ENCODE peak calls at places on chromosomes 13 and 19, in ten cellular contexts. One of them, this sample, is unnamed.
A peak's percentile ranks its signal among the peaks of the same experiment; 100 is the strongest.

GRCh38 chr19:2077833-2078619 is 18.1 kb downstream of the MOB3A start:
- DNase-seq in fibroblast of pulmonary artery: no peak
- DNase-seq in H9: no peak
- DNase-seq in cardiac fibroblast: no peak
- DNase-seq in foreskin fibroblast: no peak
- DNase-seq in thoracic aorta: no peak
- DNase-seq in kidney epithelial cell: no peak
- DNase-seq in dorsolateral prefrontal cortex: no peak
- DNase-seq in tibial nerve: no peak
- DNase-seq in WTC11: no peak
- DNase-seq in this sample: no peak

GRCh38 chr19:37946132-37946531 is 39.1 kb downstream of the SIPA1L3 start:
- DNase-seq in fibroblast of pulmonary artery: no peak
- DNase-seq in H9: no peak
- DNase-seq in cardiac fibroblast: no peak
- DNase-seq in foreskin fibroblast: no peak
- DNase-seq in thoracic aorta: no peak
- DNase-seq in kidney epithelial cell: no peak
- DNase-seq in dorsolateral prefrontal cortex: no peak
- DNase-seq in tibial nerve: no peak
- DNase-seq in WTC11: no peak
- DNase-seq in this sample: no peak

GRCh38 chr13:78238911-78239310 is 320.3 kb upstream of the EDNRB start:
- DNase-seq in fibroblast of pulmonary artery: peak; percentile 17
- DNase-seq in H9: no peak
- DNase-seq in cardiac fibroblast: peak; percentile 18
- DNase-seq in foreskin fibroblast: no peak
- DNase-seq in thoracic aorta: no peak
- DNase-seq in kidney epithelial cell: no peak
- DNase-seq in dorsolateral prefrontal cortex: no peak
- DNase-seq in tibial nerve: no peak
- DNase-seq in WTC11: no peak
- DNase-seq in this sample: no peak

GRCh38 chr19:38676023-38676877 is 28.8 kb downstream of the ACTN4 start:
- DNase-seq in fibroblast of pulmonary artery: peak; percentile 75
- DNase-seq in H9: no peak
- DNase-seq in cardiac fibroblast: peak; percentile 52
- DNase-seq in foreskin fibroblast: peak; percentile 60
- DNase-seq in thoracic aorta: no peak
- DNase-seq in kidney epithelial cell: no peak
- DNase-seq in dorsolateral prefrontal cortex: no peak
- DNase-seq in tibial nerve: no peak
- DNase-seq in WTC11: no peak
- DNase-seq in this sample: no peak

GRCh38 chr19:15288146-15288963 is 44.0 kb downstream of the BRD4 start:
- DNase-seq in fibroblast of pulmonary artery: no peak
- DNase-seq in H9: no peak
- DNase-seq in cardiac fibroblast: no peak
- DNase-seq in foreskin fibroblast: no peak
- DNase-seq in thoracic aorta: no peak
- DNase-seq in kidney epithelial cell: no peak
- DNase-seq in dorsolateral prefrontal cortex: peak; percentile 82
- DNase-seq in tibial nerve: no peak
- DNase-seq in WTC11: no peak
- DNase-seq in this sample: no peak

GRCh38 chr13:107254392-107254791 is 686.5 kb upstream of the ARGLU1 start:
- DNase-seq in fibroblast of pulmonary artery: no peak
- DNase-seq in H9: no peak
- DNase-seq in cardiac fibroblast: no peak
- DNase-seq in foreskin fibroblast: no peak
- DNase-seq in thoracic aorta: no peak
- DNase-seq in kidney epithelial cell: no peak
- DNase-seq in dorsolateral prefrontal cortex: no peak
- DNase-seq in tibial nerve: no peak
- DNase-seq in WTC11: no peak
- DNase-seq in this sample: no peak

GRCh38 chr19:19744641-19745040 is 11.7 kb upstream of the ZNF14 start:
- DNase-seq in fibroblast of pulmonary artery: no peak
- DNase-seq in H9: no peak
- DNase-seq in cardiac fibroblast: no peak
- DNase-seq in foreskin fibroblast: no peak
- DNase-seq in thoracic aorta: no peak
- DNase-seq in kidney epithelial cell: no peak
- DNase-seq in dorsolateral prefrontal cortex: no peak
- DNase-seq in tibial nerve: no peak
- DNase-seq in WTC11: no peak
- DNase-seq in this sample: no peak

GRCh38 chr19:28420731-28421550 is 792.0 kb downstream of the UQCRFS1 start:
- DNase-seq in fibroblast of pulmonary artery: no peak
- DNase-seq in H9: no peak
- DNase-seq in cardiac fibroblast: no peak
- DNase-seq in foreskin fibroblast: no peak
- DNase-seq in thoracic aorta: no peak
- DNase-seq in kidney epithelial cell: no peak
- DNase-seq in dorsolateral prefrontal cortex: no peak
- DNase-seq in tibial nerve: no peak
- DNase-seq in WTC11: no peak
- DNase-seq in this sample: no peak

GRCh38 chr19:44712864-44713515 is 14.0 kb downstream of the CEACAM16 start:
- DNase-seq in fibroblast of pulmonary artery: no peak
- DNase-seq in H9: no peak
- DNase-seq in cardiac fibroblast: no peak
- DNase-seq in foreskin fibroblast: no peak
- DNase-seq in thoracic aorta: no peak
- DNase-seq in kidney epithelial cell: no peak
- DNase-seq in dorsolateral prefrontal cortex: no peak
- DNase-seq in tibial nerve: no peak
- DNase-seq in WTC11: no peak
- DNase-seq in this sample: no peak

GRCh38 chr13:49524740-49525501 is 29.2 kb downstream of the PHF11 start:
- DNase-seq in fibroblast of pulmonary artery: no peak
- DNase-seq in H9: no peak
- DNase-seq in cardiac fibroblast: no peak
- DNase-seq in foreskin fibroblast: no peak
- DNase-seq in thoracic aorta: no peak
- DNase-seq in kidney epithelial cell: no peak
- DNase-seq in dorsolateral prefrontal cortex: no peak
- DNase-seq in tibial nerve: no peak
- DNase-seq in WTC11: no peak
- DNase-seq in this sample: no peak

GRCh38 chr13:66353664-66354063 is 876.5 kb downstream of the PCDH9 start:
- DNase-seq in fibroblast of pulmonary artery: peak; percentile 37
- DNase-seq in H9: no peak
- DNase-seq in cardiac fibroblast: peak; percentile 19
- DNase-seq in foreskin fibroblast: no peak
- DNase-seq in thoracic aorta: no peak
- DNase-seq in kidney epithelial cell: no peak
- DNase-seq in dorsolateral prefrontal cortex: no peak
- DNase-seq in tibial nerve: no peak
- DNase-seq in WTC11: no peak
- DNase-seq in this sample: no peak

GRCh38 chr19:41175825-41176734 is 16.9 kb upstream of the CYP2S1 start:
- DNase-seq in fibroblast of pulmonary artery: peak; percentile 63
- DNase-seq in H9: peak; percentile 96
- DNase-seq in cardiac fibroblast: peak; percentile 65
- DNase-seq in foreskin fibroblast: peak; percentile 65
- DNase-seq in thoracic aorta: no peak
- DNase-seq in kidney epithelial cell: peak; percentile 87
- DNase-seq in dorsolateral prefrontal cortex: peak; percentile 6
- DNase-seq in tibial nerve: peak; percentile 53
- DNase-seq in WTC11: peak; percentile 77
- DNase-seq in this sample: peak; percentile 78

GRCh38 chr19:14375055-14375581 is 6.1 kb upstream of the ADGRE5 start:
- DNase-seq in fibroblast of pulmonary artery: no peak
- DNase-seq in H9: no peak
- DNase-seq in cardiac fibroblast: no peak
- DNase-seq in foreskin fibroblast: no peak
- DNase-seq in thoracic aorta: no peak
- DNase-seq in kidney epithelial cell: no peak
- DNase-seq in dorsolateral prefrontal cortex: no peak
- DNase-seq in tibial nerve: no peak
- DNase-seq in WTC11: no peak
- DNase-seq in this sample: no peak

GRCh38 chr13:29934531-29935308 is 84.3 kb upstream of the UBL3 start:
- DNase-seq in fibroblast of pulmonary artery: no peak
- DNase-seq in H9: no peak
- DNase-seq in cardiac fibroblast: no peak
- DNase-seq in foreskin fibroblast: no peak
- DNase-seq in thoracic aorta: no peak
- DNase-seq in kidney epithelial cell: no peak
- DNase-seq in dorsolateral prefrontal cortex: no peak
- DNase-seq in tibial nerve: no peak
- DNase-seq in WTC11: no peak
- DNase-seq in this sample: no peak

GRCh38 chr13:36998624-36999041 is 507 bp downstream of the ALG5 start:
- DNase-seq in fibroblast of pulmonary artery: no peak
- DNase-seq in H9: peak; percentile 34
- DNase-seq in cardiac fibroblast: peak; percentile 16
- DNase-seq in foreskin fibroblast: no peak
- DNase-seq in thoracic aorta: no peak
- DNase-seq in kidney epithelial cell: no peak
- DNase-seq in dorsolateral prefrontal cortex: peak; percentile 10
- DNase-seq in tibial nerve: no peak
- DNase-seq in WTC11: peak; percentile 24
- DNase-seq in this sample: peak; percentile 57

GRCh38 chr13:113497217-113497616 is 6.7 kb upstream of the DCUN1D2 start:
- DNase-seq in fibroblast of pulmonary artery: no peak
- DNase-seq in H9: no peak
- DNase-seq in cardiac fibroblast: no peak
- DNase-seq in foreskin fibroblast: no peak
- DNase-seq in thoracic aorta: no peak
- DNase-seq in kidney epithelial cell: no peak
- DNase-seq in dorsolateral prefrontal cortex: no peak
- DNase-seq in tibial nerve: no peak
- DNase-seq in WTC11: no peak
- DNase-seq in this sample: no peak
- TF ChIP-seq CTCF in fibroblast of pulmonary artery: no peak
- TF ChIP-seq CTCF in H9: no peak
- TF ChIP-seq CTCF in cardiac fibroblast: no peak
- TF ChIP-seq CTCF in foreskin fibroblast: no peak
- TF ChIP-seq CTCF in thoracic aorta: no peak
- TF ChIP-seq CTCF in kidney epithelial cell: no peak
- TF ChIP-seq CTCF in dorsolateral prefrontal cortex: no peak
- TF ChIP-seq CTCF in tibial nerve: no peak
- TF ChIP-seq CTCF in WTC11: no peak
- TF ChIP-seq CTCF in this sample: no peak

GRCh38 chr13:32674503-32674902 is 88.3 kb downstream of the PDS5B start:
- DNase-seq in fibroblast of pulmonary artery: no peak
- DNase-seq in H9: no peak
- DNase-seq in cardiac fibroblast: no peak
- DNase-seq in foreskin fibroblast: no peak
- DNase-seq in thoracic aorta: no peak
- DNase-seq in kidney epithelial cell: no peak
- DNase-seq in dorsolateral prefrontal cortex: no peak
- DNase-seq in tibial nerve: no peak
- DNase-seq in WTC11: no peak
- DNase-seq in this sample: no peak

GRCh38 chr13:32663660-32664059 is 77.4 kb downstream of the PDS5B start:
- DNase-seq in fibroblast of pulmonary artery: no peak
- DNase-seq in H9: no peak
- DNase-seq in cardiac fibroblast: no peak
- DNase-seq in foreskin fibroblast: no peak
- DNase-seq in thoracic aorta: no peak
- DNase-seq in kidney epithelial cell: no peak
- DNase-seq in dorsolateral prefrontal cortex: no peak
- DNase-seq in tibial nerve: no peak
- DNase-seq in WTC11: no peak
- DNase-seq in this sample: no peak

GRCh38 chr13:32666990-32667571 is 80.8 kb downstream of the PDS5B start:
- DNase-seq in fibroblast of pulmonary artery: no peak
- DNase-seq in H9: no peak
- DNase-seq in cardiac fibroblast: no peak
- DNase-seq in foreskin fibroblast: no peak
- DNase-seq in thoracic aorta: no peak
- DNase-seq in kidney epithelial cell: no peak
- DNase-seq in dorsolateral prefrontal cortex: no peak
- DNase-seq in tibial nerve: no peak
- DNase-seq in WTC11: no peak
- DNase-seq in this sample: no peak

GRCh38 chr13:32669030-32669646 is 82.9 kb downstream of the PDS5B start:
- DNase-seq in fibroblast of pulmonary artery: peak; percentile 76
- DNase-seq in H9: no peak
- DNase-seq in cardiac fibroblast: peak; percentile 73
- DNase-seq in foreskin fibroblast: peak; percentile 10
- DNase-seq in thoracic aorta: no peak
- DNase-seq in kidney epithelial cell: peak; percentile 16
- DNase-seq in dorsolateral prefrontal cortex: no peak
- DNase-seq in tibial nerve: no peak
- DNase-seq in WTC11: no peak
- DNase-seq in this sample: no peak
- TF ChIP-seq CTCF in fibroblast of pulmonary artery: peak; percentile 75
- TF ChIP-seq CTCF in H9: peak; percentile 82
- TF ChIP-seq CTCF in cardiac fibroblast: peak; percentile 71
- TF ChIP-seq CTCF in foreskin fibroblast: peak; percentile 62
- TF ChIP-seq CTCF in thoracic aorta: peak; percentile 61
- TF ChIP-seq CTCF in kidney epithelial cell: peak; percentile 70
- TF ChIP-seq CTCF in dorsolateral prefrontal cortex: peak; percentile 59
- TF ChIP-seq CTCF in tibial nerve: peak; percentile 45
- TF ChIP-seq CTCF in WTC11: peak; percentile 31
- TF ChIP-seq CTCF in this sample: peak; percentile 78

GRCh38 chr19:11737964-11738745 is 591 bp downstream of the ZNF823 start:
- DNase-seq in fibroblast of pulmonary artery: peak; percentile 22
- DNase-seq in H9: peak; percentile 36
- DNase-seq in cardiac fibroblast: peak; percentile 27
- DNase-seq in foreskin fibroblast: peak; percentile 19
- DNase-seq in thoracic aorta: peak; percentile 2
- DNase-seq in kidney epithelial cell: no peak
- DNase-seq in dorsolateral prefrontal cortex: peak; percentile 19
- DNase-seq in tibial nerve: no peak
- DNase-seq in WTC11: peak; percentile 50
- DNase-seq in this sample: peak; percentile 31
- TF ChIP-seq CTCF in fibroblast of pulmonary artery: no peak
- TF ChIP-seq CTCF in H9: peak; percentile 12
- TF ChIP-seq CTCF in cardiac fibroblast: no peak
- TF ChIP-seq CTCF in foreskin fibroblast: no peak
- TF ChIP-seq CTCF in thoracic aorta: no peak
- TF ChIP-seq CTCF in kidney epithelial cell: no peak
- TF ChIP-seq CTCF in dorsolateral prefrontal cortex: no peak
- TF ChIP-seq CTCF in tibial nerve: no peak
- TF ChIP-seq CTCF in WTC11: no peak
- TF ChIP-seq CTCF in this sample: no peak

DNA sequence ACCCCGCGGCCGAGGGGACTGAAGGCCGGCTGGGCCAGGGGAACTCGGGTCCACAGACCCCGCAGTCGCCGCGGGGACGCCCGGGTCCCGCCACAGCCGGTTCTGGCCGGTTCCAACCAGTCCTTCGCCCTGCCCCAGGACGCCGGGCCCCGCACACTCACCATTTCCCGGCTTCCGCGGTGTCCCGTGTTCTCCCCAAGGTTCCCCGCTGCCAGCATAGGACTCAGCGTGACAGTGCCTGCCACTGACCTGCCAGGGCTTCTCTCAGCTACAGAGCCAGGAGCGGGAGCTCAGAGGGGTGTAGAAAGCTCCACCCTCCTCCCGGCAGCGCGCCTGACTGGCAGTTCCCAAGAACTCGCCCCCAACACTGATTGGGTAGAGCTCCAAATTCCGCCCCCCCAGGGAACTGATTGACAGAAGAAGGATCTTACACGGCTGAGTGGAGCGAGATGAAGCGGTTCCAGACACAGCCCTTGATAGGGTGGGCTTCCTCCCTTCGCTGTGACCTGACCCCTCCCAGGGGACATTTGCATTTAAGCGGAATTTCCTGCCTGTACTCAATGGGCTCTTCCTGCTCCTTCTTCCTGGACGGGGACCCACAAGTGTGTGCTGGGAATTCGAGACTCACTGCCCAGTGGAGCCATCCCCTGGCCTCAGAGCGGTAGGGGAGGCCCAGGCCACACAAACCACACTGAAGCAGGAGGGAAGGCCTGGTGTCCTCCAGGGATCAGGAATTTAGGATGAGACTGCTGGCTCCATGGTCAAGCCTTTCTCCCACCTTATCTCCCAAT is at the start of gene ZNF442:
- DNase-seq in fibroblast of pulmonary artery: peak; percentile 97
- DNase-seq in H9: peak; percentile 99
- DNase-seq in cardiac fibroblast: peak; percentile 97
- DNase-seq in foreskin fibroblast: peak; percentile 92
- DNase-seq in thoracic aorta: peak; percentile 93
- DNase-seq in kidney epithelial cell: peak; percentile 59
- DNase-seq in dorsolateral prefrontal cortex: peak; percentile 96
- DNase-seq in tibial nerve: peak; percentile 99
- DNase-seq in WTC11: peak; percentile 98
- DNase-seq in this sample: peak; percentile 90
- TF ChIP-seq CTCF in fibroblast of pulmonary artery: peak; percentile 81
- TF ChIP-seq CTCF in H9: peak; percentile 70
- TF ChIP-seq CTCF in cardiac fibroblast: peak; percentile 87
- TF ChIP-seq CTCF in foreskin fibroblast: peak; percentile 81
- TF ChIP-seq CTCF in thoracic aorta: peak; percentile 55
- TF ChIP-seq CTCF in kidney epithelial cell: peak; percentile 68
- TF ChIP-seq CTCF in dorsolateral prefrontal cortex: peak; percentile 46
- TF ChIP-seq CTCF in tibial nerve: peak; percentile 74
- TF ChIP-seq CTCF in WTC11: no peak
- TF ChIP-seq CTCF in this sample: no peak